ENCODE peak calls at places on chromosomes 6 and 20, in nine cellular contexts. E, Z, A, G, Q, I, Y, J and S are unnamed samples.

GRCh38 chr6:75065524-75065923 is 140.3 kb downstream of the COL12A1 start:
- DNase-seq in G (no peak), Z (no peak), Q (no peak), Y (no peak), I (no peak), A (peak; percentile 25), J (no peak), E (no peak), S (no peak)

GRCh38 chr20:46040902-46041535 is 12.0 kb downstream of the SLC12A5 start:
- DNase-seq in A (peak; percentile 26), J (no peak), Q (peak; percentile 78), Y (no peak), E (no peak), G (peak; percentile 82), I (peak; percentile 33), Z (peak; percentile 76), S (peak; percentile 39)

GRCh38 chr6:81253821-81254220 is 498.7 kb downstream of the TENT5A start:
- DNase-seq in E (no peak), A (no peak), G (no peak), Q (peak; percentile 32), I (no peak), J (no peak), Y (no peak), Z (no peak), S (no peak)

GRCh38 chr6:119343167-119343566 is 6.4 kb downstream of the MAN1A1 start:
- DNase-seq in Z (no peak), J (no peak), I (no peak), Q (peak; percentile 67), G (no peak), E (no peak), A (no peak), Y (no peak), S (no peak)

GRCh38 chr20:38728237-38728761 is 4.0 kb downstream of the SLC32A1 start:
- DNase-seq in E (no peak), A (no peak), Y (no peak), G (no peak), Q (peak; percentile 87), I (no peak), Z (no peak), J (no peak), S (no peak)

GRCh38 chr6:129859524-129859923 is 1.6 kb downstream of the TMEM244 start:
- DNase-seq in J (no peak), Q (no peak), E (no peak), Z (no peak), I (no peak), G (no peak), A (peak; percentile 54), Y (no peak), S (no peak)

GRCh38 chr6:44052419-44053011 is 74.7 kb downstream of the MRPL14 start:
- DNase-seq in Q (peak; percentile 87), Z (no peak), E (no peak), A (peak; percentile 80), I (no peak), Y (peak; percentile 62), J (no peak), G (no peak), S (no peak)

GRCh38 chr6:41713161-41713649 is 22.2 kb downstream of the TFEB start:
- DNase-seq in G (peak; percentile 64), Q (peak; percentile 95), Z (no peak), I (no peak), A (peak; percentile 45), Y (peak; percentile 76), J (no peak), E (peak; percentile 82), S (no peak)

GRCh38 chr20:50348118-50348517 is 157.5 kb downstream of the CEBPB start:
- DNase-seq in Q (no peak), I (no peak), E (peak; percentile 46), A (no peak), J (no peak), Z (no peak), G (no peak), Y (peak; percentile 57), S (no peak)

GRCh38 chr6:12270551-12271228 is 19.5 kb upstream of the EDN1 start:
- DNase-seq in Z (no peak), Q (no peak), G (no peak), J (no peak), E (no peak), Y (no peak), I (no peak), A (no peak), S (no peak)

GRCh38 chr6:90156861-90157260 is 139.8 kb downstream of the BACH2 start:
- DNase-seq in E (no peak), G (no peak), J (no peak), I (peak; percentile 15), Y (no peak), A (no peak), Z (no peak), Q (no peak), S (peak; percentile 46)

GRCh38 chr20:50380697-50381040 is 129.5 kb upstream of the PTPN1 start:
- DNase-seq in I (no peak), Y (no peak), Q (no peak), E (no peak), J (no peak), A (peak; percentile 65), Z (no peak), G (no peak), S (no peak)

GRCh38 chr20:45545754-45546453 is 1.3 kb downstream of the EPPIN start:
- DNase-seq in Q (peak; percentile 10), A (peak; percentile 37), Y (no peak), E (no peak), Z (peak; percentile 29), J (peak; percentile 1), I (no peak), G (peak; percentile 56), S (no peak)

GRCh38 chr6:53922571-53922981 is 127.8 kb downstream of the LRRC1 start:
- DNase-seq in E (no peak), Q (no peak), Z (no peak), G (no peak), I (no peak), A (no peak), Y (no peak), J (no peak), S (no peak)

GRCh38 chr6:118859517-118860064 is 34.4 kb upstream of the ASF1A start:
- DNase-seq in J (no peak), Q (no peak), G (peak; percentile 48), Z (no peak), E (no peak), Y (no peak), A (no peak), I (no peak), S (no peak)

GRCh38 chr20:23314714-23315498 is 35.7 kb upstream of the NXT1 start:
- DNase-seq in J (no peak), Q (peak; percentile 31), E (no peak), I (no peak), Z (no peak), G (no peak), Y (no peak), A (no peak), S (no peak)

GRCh38 chr6:33908025-33908424 is 104.2 kb upstream of the MLN start:
- DNase-seq in Q (no peak), Y (no peak), G (no peak), I (no peak), A (no peak), Z (no peak), J (no peak), E (no peak), S (no peak)

GRCh38 chr20:46699651-46700359 is 9.6 kb upstream of the SLC2A10 start:
- DNase-seq in G (peak; percentile 72), E (no peak), Q (no peak), Y (no peak), Z (no peak), J (no peak), I (no peak), A (peak; percentile 52), S (no peak)

GRCh38 chr20:8133816-8134451 is 1.9 kb downstream of the PLCB1 start:
- DNase-seq in Y (no peak), A (no peak), G (no peak), Z (no peak), Q (no peak), E (no peak), J (no peak), I (no peak), S (no peak)
- H3K4me3 ChIP-seq in Y (peak overlapping the region; percentile 65), A (no peak overlapping the region), G (no peak overlapping the region), Z (no peak overlapping the region), Q (no peak overlapping the region), E (peak overlapping the region; percentile 93), J (no peak overlapping the region), I (no peak overlapping the region), S (no peak overlapping the region)

GRCh38 chr6:106688177-106688951 is 59.0 kb downstream of the QRSL1 start:
- DNase-seq in I (no peak), Z (no peak), Q (no peak), A (no peak), J (no peak), E (no peak), G (peak; percentile 68), Y (no peak), S (no peak)
- H3K27ac ChIP-seq in I (no peak overlapping the region), Z (no peak overlapping the region), Q (no peak overlapping the region), A (no peak overlapping the region), J (no peak overlapping the region), E (peak overlapping the region; percentile 50), G (peak overlapping the region; percentile 74), Y (no peak overlapping the region), S (no peak overlapping the region)

GRCh38 chr6:137781639-137782038 is 85.4 kb upstream of the TNFAIP3 start:
- DNase-seq in Y (no peak), Q (no peak), I (no peak), E (no peak), G (peak; percentile 31), A (no peak), J (no peak), Z (no peak), S (no peak)
- H3K4me3 ChIP-seq in Y (no peak overlapping the region), Q (no peak overlapping the region), I (no peak overlapping the region), E (no peak overlapping the region), G (no peak overlapping the region), A (no peak overlapping the region), J (no peak overlapping the region), Z (no peak overlapping the region), S (no peak overlapping the region)

GRCh38 chr20:1946442-1946761 is 47.5 kb downstream of the PDYN start:
- DNase-seq in Y (no peak), G (no peak), Q (no peak), J (no peak), E (no peak), Z (no peak), I (no peak), A (no peak), S (no peak)

GRCh38 chr20:1944345-1945099 is 49.3 kb downstream of the SIRPA start:
- DNase-seq in E (no peak), Z (no peak), J (no peak), A (no peak), G (no peak), I (no peak), Q (no peak), Y (no peak), S (no peak)

GRCh38 chr20:1946762-1947534 is 46.9 kb downstream of the PDYN start:
- DNase-seq in Z (peak; percentile 82), Y (peak; percentile 69), Q (no peak), I (no peak), E (no peak), J (no peak), A (peak; percentile 17), G (no peak), S (no peak)

GRCh38 chr20:1945134-1945618 is 48.7 kb downstream of the PDYN start:
- DNase-seq in Y (peak; percentile 82), E (peak; percentile 78), I (no peak), Z (no peak), J (no peak), A (no peak), Q (no peak), G (no peak), S (no peak)

DNA sequence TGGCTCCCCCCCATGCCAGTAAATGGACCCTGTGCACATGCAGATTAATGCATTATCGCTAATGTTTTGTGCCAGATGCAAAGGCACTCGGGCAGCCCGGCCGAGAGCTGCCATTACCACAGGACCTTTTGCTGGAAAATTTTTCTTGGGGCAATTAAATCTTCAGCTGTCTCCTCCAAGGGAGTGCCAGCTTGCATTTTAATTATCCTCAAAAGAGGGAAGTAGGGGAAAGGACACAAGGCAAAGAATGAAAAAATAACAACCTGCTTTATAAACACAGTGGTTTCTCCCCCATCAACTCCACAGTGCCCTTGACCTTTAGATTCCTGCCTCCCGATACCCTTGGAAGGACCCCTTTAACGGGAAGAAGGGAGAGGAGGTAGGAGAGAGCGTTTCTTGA is 48.2 kb downstream of the PDYN start:
- DNase-seq in G (no peak), A (no peak), Y (no peak), Z (no peak), I (no peak), Q (no peak), J (no peak), E (no peak), S (no peak)
- H3K27ac ChIP-seq in G (no peak overlapping the region), A (no peak overlapping the region), Y (peak overlapping the region; percentile 80), Z (no peak overlapping the region), I (no peak overlapping the region), Q (no peak overlapping the region), J (no peak overlapping the region), E (peak overlapping the region; percentile 54), S (no peak overlapping the region)